ENCODE peak calls at places on chromosomes 5 and 9, in nine cellular contexts. G, P, F, U, S, D, L, B and T are unnamed samples.

GRCh38 chr9:136092353-136092650 is 2.8 kb downstream of the NACC2 start:
- DNase-seq in G (no peak), P (no peak), F (no peak), U (no peak), S (no peak), D (no peak), L (no peak), B (no peak), T (no peak)

GRCh38 chr9:126327016-126327749 is 554 bp downstream of the MVB12B start:
- DNase-seq in G (no peak), P (peak), F (peak), U (no peak), S (no peak), D (peak), L (no peak), B (no peak), T (peak)

GRCh38 chr5:59218424-59219045 is 635.7 kb downstream of the RAB3C start:
- DNase-seq in G (no peak), P (no peak), F (no peak), U (no peak), S (no peak), D (no peak), L (no peak), B (peak), T (peak)

GRCh38 chr5:30808996-30809395 is 384.5 kb upstream of the CDH6 start:
- DNase-seq in G (no peak), P (peak), F (no peak), U (no peak), S (no peak), D (no peak), L (no peak), B (no peak), T (peak)

GRCh38 chr5:10655686-10656075 is 91.8 kb downstream of the ANKRD33B start:
- DNase-seq in G (no peak), P (no peak), F (no peak), U (peak), S (no peak), D (no peak), L (no peak), B (no peak), T (no peak)

GRCh38 chr9:137435980-137436760 is 5.0 kb downstream of the ENTPD8 start:
- DNase-seq in G (no peak), P (peak), F (no peak), U (peak), S (no peak), D (no peak), L (no peak), B (peak), T (peak)

GRCh38 chr9:6910032-6910431 is 152.3 kb downstream of the KDM4C start:
- DNase-seq in G (no peak), P (no peak), F (no peak), U (no peak), S (no peak), D (no peak), L (no peak), B (no peak), T (peak)

GRCh38 chr5:139974661-139975060 is 68.4 kb downstream of the NRG2 start:
- DNase-seq in G (no peak), P (no peak), F (no peak), U (peak), S (no peak), D (no peak), L (no peak), B (no peak), T (peak)

GRCh38 chr5:37859805-37860204 is 20.0 kb upstream of the GDNF start:
- DNase-seq in G (no peak), P (no peak), F (no peak), U (no peak), S (no peak), D (no peak), L (no peak), B (no peak), T (no peak)

GRCh38 chr5:3026651-3027050 is 275.2 kb upstream of the IRX2 start:
- DNase-seq in G (no peak), P (no peak), F (no peak), U (no peak), S (no peak), D (no peak), L (no peak), B (no peak), T (no peak)

GRCh38 chr5:170338933-170339779 is 41.6 kb upstream of the LCP2 start:
- DNase-seq in G (peak), P (no peak), F (no peak), U (no peak), S (peak), D (peak), L (no peak), B (peak), T (no peak)

GRCh38 chr5:17224858-17225436 is 7.5 kb downstream of the BASP1 start:
- DNase-seq in G (no peak), P (no peak), F (no peak), U (no peak), S (no peak), D (no peak), L (no peak), B (no peak), T (no peak)

GRCh38 chr5:173789031-173789920 is 98.9 kb upstream of the CPEB4 start:
- DNase-seq in G (no peak), P (peak), F (no peak), U (no peak), S (no peak), D (peak), L (no peak), B (peak), T (no peak)

GRCh38 chr9:91185193-91185886 is 176.4 kb downstream of the AUH start:
- DNase-seq in G (no peak), P (no peak), F (no peak), U (no peak), S (no peak), D (peak), L (no peak), B (no peak), T (no peak)

GRCh38 chr5:81393783-81394718 is at the start of gene ACOT12:
- DNase-seq in G (no peak), P (no peak), F (peak), U (peak), S (no peak), D (peak), L (no peak), B (no peak), T (peak)

GRCh38 chr9:129140397-129141065 is 29.3 kb downstream of the PTPA start:
- DNase-seq in G (no peak), P (no peak), F (peak), U (no peak), S (no peak), D (peak), L (no peak), B (peak), T (peak)

GRCh38 chr5:96037128-96037527 is 75.5 kb upstream of the ELL2 start:
- DNase-seq in G (no peak), P (peak), F (no peak), U (no peak), S (no peak), D (no peak), L (no peak), B (no peak), T (no peak)

GRCh38 chr5:133325834-133326233 is 274.0 kb downstream of the HSPA4 start:
- DNase-seq in G (no peak), P (no peak), F (no peak), U (no peak), S (no peak), D (no peak), L (no peak), B (no peak), T (no peak)

GRCh38 chr5:149497357-149497756 is 53.9 kb downstream of the CSNK1A1 start:
- DNase-seq in G (no peak), P (peak), F (no peak), U (no peak), S (no peak), D (no peak), L (no peak), B (no peak), T (no peak)